ENCODE peak calls at places on chromosomes 16 and 17, in five cellular contexts. Z is stimulated activated CD8-positive, alpha-beta memory T cell treated with anti-CD3 and anti-CD28 coated beads, Interleukin-15, amount 100 ng/mL, for 1 hour; J is T-cell; V is activated T-helper 1 cell treated with anti-CD3 and anti-CD28 coated beads, Interleukin-2, amount 50 U/mL, for 16 hours; C is posterior cingulate gyrus. F is an unnamed sample.

GRCh38 chr17:45808845-45809244 is 24.7 kb downstream of the CRHR1 start:
- DNase-seq in V (no peak), J (no peak), C (no peak), Z (no peak), F (no peak)

GRCh38 chr17:10087333-10087732 is 111.1 kb downstream of the GAS7 start:
- DNase-seq in J (no peak), V (no peak), Z (no peak), C (no peak), F (no peak)

GRCh38 chr17:5282639-5283217 is 644 bp downstream of the RABEP1 start:
- DNase-seq in Z (no peak), C (peak), J (peak), V (peak), F (peak)

GRCh38 chr17:58141505-58141904 is 6.7 kb upstream of the OR4D1 start:
- DNase-seq in Z (no peak), J (no peak), C (no peak), V (no peak), F (no peak)

GRCh38 chr16:78500659-78501226 is 401.3 kb downstream of the WWOX start:
- DNase-seq in C (no peak), Z (no peak), J (no peak), V (no peak), F (no peak)

GRCh38 chr17:55702150-55702549 is 20.5 kb downstream of the TMEM100 start:
- DNase-seq in J (no peak), Z (no peak), V (no peak), C (no peak), F (no peak)

GRCh38 chr17:73123606-73124320 is 31.3 kb upstream of the SLC39A11 start:
- DNase-seq in J (no peak), V (no peak), Z (no peak), C (no peak), F (no peak)

GRCh38 chr17:32936157-32936893 is 8.4 kb downstream of the TMEM98 start:
- DNase-seq in Z (no peak), C (no peak), J (no peak), V (no peak), F (no peak)

GRCh38 chr17:33647976-33648375 is 354.9 kb upstream of the ASIC2 start:
- DNase-seq in C (peak), V (no peak), J (no peak), Z (no peak), F (no peak)

GRCh38 chr16:35134471-35134870 is 1675.1 kb downstream of the TP53TG3F start:
- DNase-seq in C (no peak), Z (no peak), V (no peak), J (no peak), F (no peak)

GRCh38 chr16:50696575-50697420 is 3.4 kb downstream of the NOD2 start:
- DNase-seq in V (peak), Z (no peak), C (no peak), J (peak), F (peak)

GRCh38 chr16:73018796-73019455 is 29.0 kb downstream of the ZFHX3 start:
- DNase-seq in C (no peak), J (no peak), V (no peak), Z (no peak), F (peak)

GRCh38 chr17:63925615-63926014 is 6.5 kb downstream of the CD79B start:
- DNase-seq in C (no peak), J (no peak), Z (no peak), V (no peak), F (no peak)

GRCh38 chr16:85897384-85897783 is 1.6 kb upstream of the IRF8 start:
- DNase-seq in J (no peak), Z (no peak), V (no peak), C (no peak), F (no peak)